ENCODE peak calls at places on chromosome 13, in six cellular contexts. W, K, V, S, J and F are unnamed samples.

GRCh38 chr13:101303512-101303911 is 112.8 kb downstream of the NALCN start:
- DNase-seq in W (no peak), S (no peak), K (no peak), J (no peak), V (no peak), F (no peak)

GRCh38 chr13:103102482-103102881 is 36.3 kb upstream of the SLC10A2 start:
- DNase-seq in S (no peak), K (no peak), V (no peak), W (no peak), J (no peak), F (no peak)

GRCh38 chr13:77429320-77430142 is 102.6 kb upstream of the MYCBP2 start:
- DNase-seq in W (no peak), S (no peak), K (no peak), J (no peak), V (no peak), F (no peak)

GRCh38 chr13:33855371-33855895 is 37.5 kb downstream of the RFC3 start:
- DNase-seq in K (no peak), V (no peak), S (no peak), W (no peak), J (no peak), F (no peak)

GRCh38 chr13:73109969-73110368 is 51.2 kb downstream of the KLF5 start:
- DNase-seq in J (no peak), K (no peak), W (no peak), S (no peak), V (no peak), F (no peak)

GRCh38 chr13:76336889-76337844 is 549.0 kb downstream of the KCTD12 start:
- DNase-seq in J (no peak), K (no peak), S (no peak), W (no peak), V (peak), F (no peak)

GRCh38 chr13:113365551-113365971 is 1.6 kb upstream of the GRTP1 start:
- DNase-seq in J (peak), V (no peak), W (no peak), K (no peak), S (no peak), F (no peak)

GRCh38 chr13:79525051-79525450 is 44.1 kb downstream of the NDFIP2 start:
- DNase-seq in S (no peak), J (no peak), V (no peak), W (no peak), K (no peak), F (no peak)

GRCh38 chr13:50386527-50387123 is 371.4 kb downstream of the KCNRG start:
- DNase-seq in V (peak), W (peak), S (no peak), K (peak), J (no peak), F (no peak)

GRCh38 chr13:107827840-107828549 is 387.3 kb downstream of the LIG4 start:
- DNase-seq in J (no peak), V (no peak), W (no peak), K (no peak), S (no peak), F (no peak)

GRCh38 chr13:109751477-109751876 is 34.9 kb downstream of the IRS2 start:
- DNase-seq in J (no peak), V (no peak), K (no peak), W (no peak), S (no peak), F (no peak)

GRCh38 chr13:109748677-109749076 is 37.7 kb downstream of the IRS2 start:
- DNase-seq in J (no peak), S (no peak), W (no peak), K (no peak), V (no peak), F (no peak)

GRCh38 chr13:109747524-109747923 is 38.9 kb downstream of the IRS2 start:
- DNase-seq in W (no peak), K (no peak), S (no peak), J (no peak), V (no peak), F (no peak)

GRCh38 chr13:109749365-109749764 is 37.0 kb downstream of the IRS2 start:
- DNase-seq in W (no peak), K (no peak), J (no peak), V (no peak), S (no peak), F (no peak)

GRCh38 chr13:109750376-109750775 is 36.0 kb downstream of the IRS2 start:
- DNase-seq in V (no peak), W (no peak), J (no peak), K (no peak), S (no peak), F (no peak)
- H4K91ac ChIP-seq in V (no peak), W (no peak), J (no peak), K (no peak), S (no peak), F (no peak)

GRCh38 chr13:40114305-40114896 is 458.9 kb downstream of the COG6 start:
- DNase-seq in W (no peak), S (no peak), J (no peak), K (no peak), V (no peak), F (no peak)

GRCh38 chr13:40113644-40114304 is 458.3 kb downstream of the COG6 start:
- DNase-seq in S (no peak), W (no peak), K (no peak), V (peak), J (no peak), F (no peak)

GRCh38 chr13:40118337-40118736 is 462.9 kb downstream of the COG6 start:
- DNase-seq in V (no peak), J (no peak), S (no peak), K (no peak), W (no peak), F (no peak)

GRCh38 chr13:40116008-40116407 is 460.5 kb downstream of the COG6 start:
- DNase-seq in S (no peak), V (peak), K (peak), J (no peak), W (no peak), F (peak)

GRCh38 chr13:40115456-40115855 is 460.0 kb downstream of the COG6 start:
- DNase-seq in S (no peak), J (no peak), K (no peak), V (no peak), W (no peak), F (no peak)
- H4K8ac ChIP-seq in S (no peak), J (no peak), K (no peak), V (no peak), W (no peak), F (no peak)

GRCh38 chr13:98543380-98544104 is 33.4 kb downstream of the STK24 start:
- DNase-seq in W (no peak), K (no peak), S (no peak), J (no peak), V (no peak), F (no peak)
- H4K91ac ChIP-seq in W (no peak), K (no peak), S (no peak), J (no peak), V (peak), F (no peak)

GRCh38 chr13:48094404-48094780 is 512 bp downstream of the MED4 start:
- DNase-seq in J (no peak), W (no peak), K (no peak), V (peak), S (no peak), F (no peak)

GRCh38 chr13:48093588-48093987 is 1.3 kb downstream of the MED4 start:
- DNase-seq in K (no peak), W (no peak), S (no peak), J (no peak), V (no peak), F (no peak)

GRCh38 chr13:48096670-48097069 is 1.8 kb upstream of the MED4 start:
- DNase-seq in K (no peak), J (no peak), W (no peak), V (no peak), S (no peak), F (peak)

GRCh38 chr13:48097793-48098192 is 2.9 kb upstream of the MED4 start:
- DNase-seq in K (no peak), S (no peak), W (no peak), V (no peak), J (no peak), F (no peak)

GRCh38 chr13:48094781-48095502 is at the start of gene MED4:
- DNase-seq in S (peak), W (peak), V (peak), K (peak), J (peak), F (peak)
- H4K8ac ChIP-seq in S (no peak), W (no peak), V (peak), K (peak), J (peak), F (peak)